ENCODE peak calls at places on chromosome 14, in four cellular contexts. K is MCF 10A, Z is brain microvascular endothelial cell, U is astrocyte of the cerebellum. M is an unnamed sample.

GRCh38 chr14:73997108-73997943 is 21.8 kb downstream of the ENTPD5 start:
- DNase-seq in U (no peak), K (no peak), Z (no peak), M (no peak)

GRCh38 chr14:32808574-32809098 is 130.0 kb upstream of the NPAS3 start:
- DNase-seq in K (peak; percentile 61), U (peak; percentile 78), Z (peak; percentile 35), M (peak; percentile 7)

GRCh38 chr14:93720076-93720815 is 68.0 kb downstream of the PRIMA1 start:
- DNase-seq in Z (no peak), K (no peak), U (no peak), M (no peak)

GRCh38 chr14:66540038-66540437 is 32.1 kb downstream of the GPHN start:
- DNase-seq in K (no peak), U (no peak), Z (no peak), M (no peak)

GRCh38 chr14:81164167-81164774 is 56.5 kb downstream of the GTF2A1 start:
- DNase-seq in K (peak; percentile 87), U (peak; percentile 45), Z (peak; percentile 81), M (peak; percentile 66)

GRCh38 chr14:44732144-44732543 is 225.1 kb upstream of the FSCB start:
- DNase-seq in K (no peak), Z (no peak), U (no peak), M (no peak)

GRCh38 chr14:31937730-31938346 is 139.3 kb upstream of the ARHGAP5 start:
- DNase-seq in K (peak; percentile 87), Z (peak; percentile 89), U (no peak), M (peak; percentile 90)

GRCh38 chr14:63273717-63274673 is 44.7 kb downstream of the GPHB5 start:
- DNase-seq in K (no peak), Z (no peak), U (no peak), M (no peak)

GRCh38 chr14:100737526-100737925 is 10.8 kb downstream of the DLK1 start:
- DNase-seq in K (no peak), Z (no peak), U (no peak), M (no peak)

GRCh38 chr14:22544881-22545420 is 44.1 kb downstream of the DAD1 start:
- DNase-seq in U (no peak), Z (no peak), K (no peak), M (no peak)

GRCh38 chr14:54572316-54572715 is 5.4 kb downstream of the SAMD4A start:
- DNase-seq in Z (peak; percentile 24), K (peak; percentile 60), U (no peak), M (peak; percentile 53)

GRCh38 chr14:69580009-69580577 is 5.4 kb upstream of the CCDC177 start:
- DNase-seq in Z (peak; percentile 78), U (peak; percentile 41), K (peak; percentile 90), M (peak; percentile 78)

GRCh38 chr14:22314183-22314820 is 274.7 kb downstream of the DAD1 start:
- DNase-seq in Z (peak; percentile 63), U (no peak), K (peak; percentile 70), M (peak; percentile 41)

GRCh38 chr14:44700184-44700583 is 193.1 kb upstream of the FSCB start:
- DNase-seq in K (no peak), U (peak; percentile 35), Z (no peak), M (no peak)

GRCh38 chr14:59274991-59275391 is 86.5 kb downstream of the DAAM1 start:
- DNase-seq in Z (no peak), U (no peak), K (peak; percentile 21), M (no peak)

GRCh38 chr14:99173086-99173485 is 98.9 kb downstream of the BCL11B start:
- DNase-seq in U (no peak), Z (no peak), K (no peak), M (no peak)

GRCh38 chr14:65258391-65258790 is 154.1 kb upstream of the FUT8 start:
- DNase-seq in U (no peak), K (peak; percentile 65), Z (peak; percentile 72), M (peak; percentile 76)

GRCh38 chr14:69891422-69891821 is 12.2 kb downstream of the SMOC1 start:
- DNase-seq in K (no peak), Z (no peak), U (no peak), M (no peak)

GRCh38 chr14:88614218-88614907 is 51.5 kb downstream of the ZC3H14 start:
- DNase-seq in K (peak; percentile 17), U (peak; percentile 49), Z (peak; percentile 45), M (peak; percentile 23)

GRCh38 chr14:49545071-49545470 is 41.1 kb downstream of the RPS29 start:
- DNase-seq in Z (no peak), U (no peak), K (no peak), M (no peak)

GRCh38 chr14:49546766-49547165 is 39.4 kb downstream of the RPS29 start:
- DNase-seq in Z (no peak), K (no peak), U (no peak), M (peak; percentile 15)

GRCh38 chr14:49545716-49546115 is 40.5 kb downstream of the RPS29 start:
- DNase-seq in Z (no peak), U (no peak), K (no peak), M (no peak)

DNA sequence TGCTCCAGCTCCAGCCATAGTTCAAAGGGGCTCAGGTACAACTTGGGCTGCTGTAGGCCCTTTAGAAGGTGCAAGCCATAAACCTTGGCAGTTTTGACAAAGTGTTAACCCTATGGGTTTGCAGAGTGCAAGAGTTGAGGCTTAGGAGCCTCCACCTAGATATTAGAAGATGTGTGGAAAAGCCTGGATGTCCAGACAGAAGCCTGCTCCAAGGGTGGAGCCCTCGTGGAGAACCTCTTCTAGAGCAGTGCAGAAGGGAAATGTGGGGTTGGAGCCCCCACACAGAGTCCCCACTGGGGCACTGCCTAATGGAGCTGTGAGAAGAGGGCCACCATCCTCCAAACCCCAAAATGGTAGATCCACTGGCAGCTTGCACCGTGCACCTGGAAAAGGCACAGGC is 45.1 kb downstream of the RPS29 start:
- DNase-seq in K (no peak), Z (no peak), U (no peak), M (no peak)
- TF ChIP-seq CTCF in K (no peak), Z (no peak), U (no peak), M (no peak)

DNA sequence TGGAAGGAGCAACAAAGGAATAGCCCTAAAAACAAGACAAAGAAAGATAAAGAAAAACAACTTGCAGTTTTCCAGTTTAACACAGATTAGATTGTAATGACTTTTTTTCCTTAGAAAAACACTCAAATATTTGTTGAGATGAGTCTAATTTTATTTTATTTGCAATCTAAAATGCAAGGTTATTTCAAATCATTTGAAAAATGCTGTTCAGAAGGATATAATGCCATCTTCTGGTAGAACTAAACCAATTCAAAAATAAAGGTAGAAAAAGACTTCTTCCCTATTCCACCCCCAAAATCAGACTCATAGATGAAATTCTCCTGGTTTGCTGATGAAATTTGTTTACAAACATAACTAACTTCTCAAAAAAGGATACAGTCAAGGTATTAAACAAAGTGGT is 84.5 kb upstream of the TTC7B start:
- DNase-seq in U (no peak), Z (no peak), K (no peak), M (peak; percentile 7)
- TF ChIP-seq CTCF in U (no peak), Z (no peak), K (peak; percentile 28), M (no peak)

GRCh38 chr14:103333754-103334643 is at the start of gene EIF5:
- DNase-seq in K (peak; percentile 98), Z (peak; percentile 98), U (peak; percentile 97), M (peak; percentile 99)
- TF ChIP-seq CTCF in K (peak; percentile 13), Z (peak; percentile 42), U (no peak), M (no peak)

DNA sequence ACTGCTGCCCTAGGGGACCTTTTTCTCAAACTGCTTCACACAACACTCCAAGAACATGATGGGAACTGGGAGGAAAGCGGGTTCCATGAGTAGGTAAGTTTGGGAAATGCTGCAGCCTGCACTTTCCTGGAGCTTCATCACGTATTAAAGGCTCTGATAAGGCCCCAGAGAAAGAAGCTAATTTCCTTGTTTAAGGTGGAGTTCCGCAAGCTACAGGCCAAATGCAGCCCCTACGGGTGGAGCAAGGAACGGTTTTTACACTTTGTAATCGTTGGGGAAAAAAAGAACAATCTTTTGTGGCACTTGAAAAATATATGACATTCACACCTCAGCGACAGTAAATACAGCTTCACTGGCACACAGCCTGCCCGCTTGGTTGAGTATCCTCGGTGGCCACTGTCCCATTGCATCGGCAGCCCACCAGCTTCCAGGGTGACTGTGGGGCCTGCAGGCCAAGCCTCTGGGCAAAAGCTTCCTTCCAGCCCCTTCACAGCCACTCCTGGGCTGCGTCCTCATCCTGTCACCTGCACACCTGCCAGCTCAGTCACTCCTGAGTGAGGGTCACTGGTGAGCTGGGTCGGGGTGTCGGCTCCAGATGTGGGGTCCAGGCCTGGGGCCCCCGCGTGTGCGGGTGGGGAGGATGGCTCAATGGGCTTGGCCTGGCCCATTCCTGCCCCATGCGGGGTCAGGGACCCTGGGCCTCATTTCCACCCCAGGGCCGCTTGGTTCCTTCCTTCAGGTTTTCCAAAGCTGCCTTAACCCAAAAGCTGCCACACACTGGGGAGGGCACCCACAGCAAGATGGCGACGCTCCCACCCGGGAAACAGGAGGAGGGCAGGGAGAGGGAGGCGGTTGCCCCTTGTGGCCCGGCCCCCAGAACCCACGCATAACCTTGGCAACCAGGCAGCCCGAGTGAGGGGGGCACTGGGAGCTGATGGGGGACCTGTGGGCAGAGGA is 2.4 kb downstream of the AMN start:
- DNase-seq in Z (no peak), K (no peak), U (no peak), M (no peak)
- TF ChIP-seq CTCF in Z (peak; percentile 36), K (no peak), U (peak; percentile 29), M (no peak)

GRCh38 chr14:90518941-90519256 is 122.1 kb downstream of the CALM1 start:
- DNase-seq in Z (no peak), K (peak; percentile 72), U (no peak), M (peak; percentile 16)
- TF ChIP-seq CTCF in Z (peak; percentile 74), K (peak; percentile 33), U (peak; percentile 34), M (peak; percentile 29)

DNA sequence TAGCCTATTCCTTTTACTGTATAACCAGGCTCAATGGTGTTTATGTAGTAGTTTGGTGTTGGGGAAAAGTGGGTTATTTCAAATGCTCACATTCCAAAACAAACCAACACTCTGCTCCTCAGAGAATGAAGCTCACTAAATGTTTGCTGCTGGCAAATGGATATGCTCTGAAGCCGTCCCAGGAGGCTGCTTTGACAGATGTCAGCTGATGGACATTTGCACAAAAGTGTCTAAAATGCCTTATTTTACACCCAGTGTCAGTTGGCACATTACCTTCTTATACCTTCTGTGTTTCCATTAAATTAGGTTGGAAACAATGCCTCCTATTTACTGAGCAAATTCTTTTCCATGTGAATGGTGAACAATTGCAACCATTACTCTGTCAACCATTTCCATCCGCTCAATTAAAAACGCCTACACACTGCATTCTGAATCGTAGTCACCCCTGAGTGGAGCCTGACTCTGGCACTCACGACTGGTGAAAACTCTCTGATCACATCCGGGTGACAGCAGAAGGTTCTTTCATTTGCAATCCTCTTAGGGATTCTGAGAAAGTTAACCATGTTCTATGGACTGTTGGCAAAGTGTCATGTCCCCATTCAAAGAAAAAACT is 1679.8 kb upstream of the FLRT2 start:
- DNase-seq in Z (no peak), U (no peak), K (no peak), M (no peak)
- TF ChIP-seq CTCF in Z (no peak), U (no peak), K (no peak), M (no peak)